ENCODE peak calls at places on chromosomes 4 and X, in four cellular contexts. Z is psoas muscle, K is mesothelial cell of epicardium, Q is PC-3. F is an unnamed sample.

GRCh38 chr4:25030283-25031076 is at the start of gene LGI2:
- DNase-seq in Z (peak; percentile 33), K (peak; percentile 72), Q (peak; percentile 6), F (no peak)

GRCh38 chrX:150362599-150363481 is at the start of gene MAMLD1:
- DNase-seq in Z (peak; percentile 78), K (peak; percentile 48), Q (peak; percentile 84), F (peak; percentile 72)

GRCh38 chr4:99395595-99396364 is 39.4 kb downstream of the ADH7 start:
- DNase-seq in Z (no peak), K (no peak), Q (peak; percentile 58), F (peak; percentile 61)

GRCh38 chr4:178387756-178388155 is 945.5 kb upstream of the AGA start:
- DNase-seq in Z (no peak), K (no peak), Q (no peak), F (no peak)

GRCh38 chr4:124414641-124415040 is 297.9 kb downstream of the ANKRD50 start:
- DNase-seq in Z (no peak), K (no peak), Q (peak; percentile 76), F (peak; percentile 38)

GRCh38 chr4:8282742-8283141 is 13.2 kb downstream of the HTRA3 start:
- DNase-seq in Z (peak; percentile 10), K (no peak), Q (no peak), F (no peak)

GRCh38 chrX:69324851-69325250 is 159.6 kb upstream of the PJA1 start:
- DNase-seq in Z (no peak), K (no peak), Q (no peak), F (no peak)

GRCh38 chr4:147596976-147597375 is 20.2 kb upstream of the TMEM184C start:
- DNase-seq in Z (no peak), K (no peak), Q (peak; percentile 90), F (peak; percentile 82)

GRCh38 chr4:187415227-187415626 is 580.3 kb upstream of the ZFP42 start:
- DNase-seq in Z (no peak), K (no peak), Q (no peak), F (no peak)

GRCh38 chr4:81504685-81505598 is 33.2 kb upstream of the RASGEF1B start:
- DNase-seq in Z (peak; percentile 64), K (no peak), Q (no peak), F (no peak)